ENCODE peak calls at places on chromosomes 11 and 22, in five cellular contexts. J is glutamatergic neuron, A is NCI-H2081, P is DND-41, T is amniotic epithelial cell. K is an unnamed sample.

GRCh38 chr11:86811637-86812321 is 11.4 kb downstream of the PRSS23 start:
- DNase-seq in A (no peak), P (no peak), T (peak), J (no peak), K (no peak)

GRCh38 chr22:27135582-27135981 is 478.2 kb downstream of the MIAT start:
- DNase-seq in J (no peak), A (no peak), P (no peak), T (peak), K (peak)

GRCh38 chr11:128757235-128757711 is 63.4 kb downstream of the FLI1 start:
- DNase-seq in A (no peak), J (no peak), T (peak), P (peak), K (no peak)

GRCh38 chr11:130272336-130272735 is 42.4 kb downstream of the ZBTB44 start:
- DNase-seq in A (no peak), T (no peak), P (no peak), J (no peak), K (peak)

GRCh38 chr11:118401880-118402590 is 629 bp downstream of the ATP5MG start:
- DNase-seq in A (no peak), T (peak), P (no peak), J (no peak), K (peak)

GRCh38 chr11:116596346-116597260 is 176.2 kb downstream of the BUD13 start:
- DNase-seq in T (no peak), P (no peak), J (no peak), A (peak), K (no peak)

GRCh38 chr22:28822930-28823481 is 22.6 kb upstream of the XBP1 start:
- DNase-seq in P (peak), J (no peak), A (peak), T (no peak), K (no peak)

GRCh38 chr22:44351685-44352377 is 39.1 kb upstream of the SHISAL1 start:
- DNase-seq in P (no peak), A (no peak), J (peak), T (peak), K (peak)

GRCh38 chr22:49956914-49957825 is 3.4 kb upstream of the PIM3 start:
- DNase-seq in P (no peak), A (no peak), T (no peak), J (no peak), K (no peak)

GRCh38 chr11:12673924-12674570 is at the start of gene TEAD1:
- DNase-seq in A (peak), P (no peak), T (peak), J (peak), K (peak)

GRCh38 chr11:3130269-3131071 is 34.6 kb downstream of the OSBPL5 start:
- DNase-seq in J (peak), P (no peak), A (no peak), T (no peak), K (no peak)

GRCh38 chr22:46031561-46031960 is 54.6 kb upstream of the WNT7B start:
- DNase-seq in J (no peak), A (no peak), P (no peak), T (no peak), K (no peak)

GRCh38 chr11:12434255-12434654 is 56.9 kb downstream of the PARVA start:
- DNase-seq in T (peak), A (no peak), J (no peak), P (no peak), K (no peak)

GRCh38 chr11:119584193-119585037 is 144.6 kb downstream of the NECTIN1 start:
- DNase-seq in T (peak), A (peak), P (no peak), J (peak), K (no peak)

GRCh38 chr11:110131386-110132123 is 38.4 kb downstream of the ZC3H12C start:
- DNase-seq in T (no peak), A (peak), J (peak), P (no peak), K (no peak)

GRCh38 chr11:126636911-126637799 is 281.7 kb downstream of the ST3GAL4 start:
- DNase-seq in J (no peak), T (no peak), A (no peak), P (no peak), K (peak)

GRCh38 chr11:94653561-94653960 is 86.4 kb downstream of the PIWIL4 start:
- DNase-seq in T (no peak), J (no peak), P (no peak), A (no peak), K (no peak)

GRCh38 chr22:18104566-18104965 is 6.0 kb upstream of the TUBA8 start:
- DNase-seq in T (no peak), P (no peak), A (no peak), J (no peak), K (no peak)

GRCh38 chr22:44217346-44217745 is 36.6 kb downstream of the PARVG start:
- DNase-seq in T (no peak), A (no peak), J (no peak), P (no peak), K (no peak)

GRCh38 chr11:75703709-75704237 is 13.9 kb upstream of the MOGAT2 start:
- DNase-seq in P (no peak), A (no peak), T (no peak), J (no peak), K (no peak)

GRCh38 chr11:2445948-2446551 is 1.2 kb downstream of the KCNQ1 start:
- DNase-seq in T (no peak), P (no peak), A (no peak), J (peak), K (no peak)

GRCh38 chr22:48823941-48824340 is 1003.7 kb downstream of the BRD1 start:
- DNase-seq in J (no peak), T (no peak), A (no peak), P (no peak), K (no peak)